ENCODE peak calls at places on chromosome 20, in five cellular contexts. S is right lobe of liver, W is DND-41, O is uterus, E is brain microvascular endothelial cell. B is an unnamed sample. For H3K36me3, the result is how much of the 10 kb centered on the place peaks cover.

GRCh38 chr20:47351643-47352331 is 4.7 kb downstream of the ZMYND8 start:
- DNase-seq in S (peak), W (no peak), O (no peak), E (no peak), B (no peak)

GRCh38 chr20:60484316-60484715 is 526.1 kb downstream of the CDH26 start:
- DNase-seq in S (no peak), W (no peak), O (no peak), E (no peak), B (no peak)

GRCh38 chr20:63065911-63066310 is 59.1 kb upstream of the BHLHE23 start:
- DNase-seq in S (peak), W (no peak), O (no peak), E (no peak), B (no peak)

GRCh38 chr20:46398963-46399362 is 7.5 kb downstream of the ELMO2 start:
- DNase-seq in S (no peak), W (no peak), O (no peak), E (no peak), B (no peak)

GRCh38 chr20:52279667-52280180 is 88.1 kb upstream of the ZFP64 start:
- DNase-seq in S (no peak), W (no peak), O (no peak), E (no peak), B (no peak)

GRCh38 chr20:59748555-59749292 is 144.4 kb downstream of the PHACTR3 start:
- DNase-seq in S (no peak), W (no peak), O (peak), E (no peak), B (peak)

GRCh38 chr20:47220161-47220582 is 136.3 kb downstream of the ZMYND8 start:
- DNase-seq in S (no peak), W (peak), O (no peak), E (no peak), B (no peak)

GRCh38 chr20:52761867-52762266 is 210.3 kb upstream of the TSHZ2 start:
- DNase-seq in S (no peak), W (no peak), O (no peak), E (no peak), B (no peak)

GRCh38 chr20:10171864-10172751 is 46.5 kb upstream of the SNAP25 start:
- DNase-seq in S (peak), W (no peak), O (no peak), E (peak), B (peak)

GRCh38 chr20:8854566-8854965 is 214.3 kb upstream of the PLCB4 start:
- DNase-seq in S (no peak), W (no peak), O (peak), E (peak), B (peak)

GRCh38 chr20:9059931-9060330 is 9.0 kb upstream of the PLCB4 start:
- DNase-seq in S (no peak), W (no peak), O (no peak), E (peak), B (no peak)

GRCh38 chr20:6685181-6685582 is 82.3 kb upstream of the BMP2 start:
- DNase-seq in S (no peak), W (no peak), O (no peak), E (peak), B (no peak)

GRCh38 chr20:32292548-32292947 is 15.1 kb downstream of the KIF3B start:
- DNase-seq in S (no peak), W (no peak), O (no peak), E (no peak), B (no peak)

GRCh38 chr20:15487030-15487429 is 1086.2 kb downstream of the KIF16B start:
- DNase-seq in S (no peak), W (no peak), O (no peak), E (peak), B (no peak)

GRCh38 chr20:7993703-7994102 is 25.9 kb downstream of the TMX4 start:
- DNase-seq in S (no peak), W (no peak), O (no peak), E (no peak), B (no peak)

GRCh38 chr20:59805266-59805665 is 128.2 kb downstream of the SYCP2 start:
- DNase-seq in S (no peak), W (no peak), O (no peak), E (no peak), B (no peak)

GRCh38 chr20:38217791-38218565 is 42.6 kb downstream of the KIAA1755 start:
- DNase-seq in S (no peak), W (no peak), O (peak), E (peak), B (peak)

GRCh38 chr20:63056236-63057132 is 49.7 kb upstream of the BHLHE23 start:
- DNase-seq in S (peak), W (peak), O (no peak), E (no peak), B (peak)

GRCh38 chr20:8389381-8390368 is 257.6 kb downstream of the PLCB1 start:
- DNase-seq in S (no peak), W (no peak), O (no peak), E (no peak), B (peak)

GRCh38 chr20:46070215-46070910 is 19.4 kb downstream of the NCOA5 start:
- DNase-seq in S (no peak), W (no peak), O (no peak), E (peak), B (no peak)

GRCh38 chr20:32215729-32216128 is 8.0 kb downstream of the POFUT1 start:
- DNase-seq in S (no peak), W (no peak), O (no peak), E (no peak), B (no peak)

GRCh38 chr20:52083627-52084232 is 107.8 kb downstream of the ZFP64 start:
- DNase-seq in S (no peak), W (peak), O (peak), E (peak), B (peak)

GRCh38 chr20:8756410-8756809 is 312.5 kb upstream of the PLCB4 start:
- DNase-seq in S (no peak), W (no peak), O (no peak), E (peak), B (peak)

GRCh38 chr20:8787090-8787489 is 281.8 kb upstream of the PLCB4 start:
- DNase-seq in S (no peak), W (no peak), O (no peak), E (no peak), B (no peak)

GRCh38 chr20:33945391-33946079 is 48.2 kb upstream of the RALY start:
- DNase-seq in S (no peak), W (no peak), O (no peak), E (peak), B (no peak)

GRCh38 chr20:45091366-45091765 is 9.6 kb downstream of the KCNS1 start:
- DNase-seq in S (no peak), W (no peak), O (no peak), E (no peak), B (no peak)

GRCh38 chr20:8293791-8294190 is 161.7 kb downstream of the PLCB1 start:
- DNase-seq in S (no peak), W (no peak), O (no peak), E (no peak), B (no peak)

GRCh38 chr20:58555078-58555765 is 40.0 kb upstream of the APCDD1L start:
- DNase-seq in S (no peak), W (no peak), O (no peak), E (peak), B (no peak)

GRCh38 chr20:58700823-58701222 is 8.2 kb downstream of the NPEPL1 start:
- DNase-seq in S (no peak), W (no peak), O (no peak), E (no peak), B (no peak)

GRCh38 chr20:39853664-39854063 is 835.4 kb downstream of the MAFB start:
- DNase-seq in S (no peak), W (no peak), O (no peak), E (peak), B (no peak)

GRCh38 chr20:5652626-5653573 is 97.3 kb upstream of the SHLD1 start:
- DNase-seq in S (no peak), W (no peak), O (no peak), E (peak), B (no peak)

GRCh38 chr20:44054118-44054517 is 132.9 kb downstream of the JPH2 start:
- DNase-seq in S (no peak), W (no peak), O (no peak), E (no peak), B (no peak)

GRCh38 chr20:62772994-62773858 is 23.0 kb upstream of the MRGBP start:
- DNase-seq in S (peak), W (no peak), O (no peak), E (no peak), B (peak)

GRCh38 chr20:62165762-62166399 is 16.9 kb upstream of the MTG2 start:
- DNase-seq in S (peak), W (no peak), O (no peak), E (no peak), B (no peak)

GRCh38 chr20:50044353-50044960 is 61.7 kb downstream of the SNAI1 start:
- DNase-seq in S (no peak), W (no peak), O (no peak), E (no peak), B (no peak)
- H3K27ac ChIP-seq in S (no peak), W (no peak), O (no peak), E (no peak), B (no peak)

GRCh38 chr20:25484224-25484846 is 76.9 kb downstream of the GINS1 start:
- DNase-seq in S (no peak), W (peak), O (no peak), E (no peak), B (no peak)
- TF ChIP-seq CTCF in S (no peak), W (peak), O (no peak), E (no peak), B (no peak)

DNA sequence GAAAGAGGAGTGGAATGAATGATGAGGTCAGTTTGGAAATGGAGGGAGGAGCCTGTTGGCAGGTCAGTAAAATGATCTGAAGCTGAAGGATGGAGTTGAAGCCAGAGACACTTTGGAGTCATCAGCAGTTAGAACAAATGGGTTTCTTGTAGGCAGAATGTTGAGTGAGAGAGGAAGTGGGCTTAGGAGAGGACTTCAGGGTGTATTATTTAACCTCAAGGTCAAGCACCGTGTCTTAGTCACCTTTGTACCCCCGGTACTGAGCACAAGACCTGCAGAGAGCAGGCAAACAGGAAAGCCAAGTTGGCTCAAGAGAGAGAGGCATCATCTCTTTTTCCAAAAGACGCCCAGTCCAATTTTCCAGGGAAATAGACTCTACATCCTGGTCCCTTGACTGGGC is 23.3 kb downstream of the C20orf173 start:
- DNase-seq in S (no peak), W (no peak), O (no peak), E (no peak), B (no peak)
- H3K36me3 ChIP-seq in S (under half), W (half or more), O (under half), E (half or more), B (under half)

GRCh38 chr20:19739351-19739750 is 18.7 kb upstream of the RIN2 start:
- DNase-seq in S (no peak), W (no peak), O (no peak), E (no peak), B (no peak)
- H3K27ac ChIP-seq in S (no peak), W (no peak), O (no peak), E (no peak), B (no peak)

DNA sequence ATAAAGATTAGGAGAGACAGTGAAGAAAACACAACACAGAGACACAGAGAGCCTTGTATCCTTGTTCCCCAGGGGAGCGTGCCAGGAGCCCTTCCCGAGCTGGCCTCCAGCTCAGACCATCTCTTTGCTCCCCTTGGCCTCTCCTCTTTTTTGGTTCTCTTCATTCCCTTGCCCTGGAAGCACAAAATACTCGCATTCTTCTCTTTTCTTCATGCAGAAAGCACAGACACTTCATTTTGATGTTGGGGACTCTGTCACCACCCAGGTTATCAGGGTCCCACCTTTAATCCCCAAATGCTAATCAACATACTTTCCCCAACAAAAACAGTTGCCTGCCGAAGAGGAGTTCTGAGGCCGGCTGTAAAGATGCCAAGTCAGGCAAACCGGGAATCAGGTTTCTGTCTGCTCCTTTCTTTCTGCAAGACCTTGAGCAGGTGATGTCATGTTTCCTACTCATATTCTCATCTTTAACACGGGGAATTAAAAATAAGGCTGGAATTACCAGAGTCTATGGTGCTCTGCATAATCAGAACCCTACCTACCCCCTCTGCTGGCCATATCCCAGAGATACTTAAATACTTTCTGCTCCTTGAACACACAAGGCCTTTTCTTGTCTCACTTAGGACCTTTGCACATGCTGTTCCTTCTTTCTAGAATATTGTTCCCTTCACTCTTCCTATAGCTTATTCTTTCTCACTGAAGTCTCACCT is 21.7 kb downstream of the TGM6 start:
- DNase-seq in S (no peak), W (no peak), O (no peak), E (peak), B (peak)
- TF ChIP-seq CTCF in S (peak), W (peak), O (no peak), E (peak), B (peak)

DNA sequence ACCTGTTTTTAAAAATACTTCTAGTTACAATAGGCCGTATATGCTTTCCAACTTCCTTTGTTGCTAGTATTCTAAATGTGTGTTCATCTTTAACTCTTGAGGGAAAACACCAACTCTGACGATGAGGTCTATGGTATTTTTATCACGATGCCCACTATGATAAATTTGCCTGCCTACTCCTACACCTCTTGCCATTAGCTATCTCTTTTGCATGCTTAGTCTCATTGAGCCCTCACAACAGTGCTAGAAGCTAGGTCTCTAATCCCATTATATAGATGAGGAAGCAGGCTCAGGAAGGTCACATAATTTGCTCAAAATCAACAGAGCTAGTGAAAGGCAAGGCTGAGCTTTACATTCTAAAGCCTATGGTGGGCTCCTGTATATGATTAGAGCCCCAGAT is 13.2 kb downstream of the AAR2 start:
- DNase-seq in S (no peak), W (no peak), O (no peak), E (no peak), B (no peak)
- H3K36me3 ChIP-seq in S (under half), W (half or more), O (under half), E (under half), B (under half)

GRCh38 chr20:1897965-1898464 is 2.8 kb downstream of the SIRPA start:
- DNase-seq in S (no peak), W (no peak), O (no peak), E (no peak), B (no peak)
- H3K27ac ChIP-seq in S (peak), W (no peak), O (peak), E (no peak), B (no peak)

GRCh38 chr20:57385940-57386339 is 5.3 kb upstream of the RBM38 start:
- DNase-seq in S (peak), W (no peak), O (no peak), E (no peak), B (no peak)
- TF ChIP-seq CTCF in S (no peak), W (no peak), O (no peak), E (no peak), B (no peak)

GRCh38 chr20:49122920-49123319 is 65.2 kb downstream of the STAU1 start:
- DNase-seq in S (no peak), W (no peak), O (no peak), E (no peak), B (no peak)

GRCh38 chr20:49123982-49124381 is 64.2 kb downstream of the STAU1 start:
- DNase-seq in S (no peak), W (no peak), O (no peak), E (no peak), B (no peak)

GRCh38 chr20:49118307-49118706 is 69.8 kb downstream of the STAU1 start:
- DNase-seq in S (no peak), W (no peak), O (no peak), E (no peak), B (no peak)

GRCh38 chr20:49115565-49115964 is 69.5 kb downstream of the CSE1L start:
- DNase-seq in S (no peak), W (no peak), O (no peak), E (peak), B (no peak)

GRCh38 chr20:49119972-49120371 is 68.2 kb downstream of the STAU1 start:
- DNase-seq in S (no peak), W (no peak), O (no peak), E (no peak), B (no peak)
- H3K36me3 ChIP-seq in S (half or more), W (half or more), O (under half), E (half or more), B (under half)

GRCh38 chr20:17589161-17589834 is 19.4 kb downstream of the DSTN start:
- DNase-seq in S (no peak), W (no peak), O (no peak), E (no peak), B (no peak)
- H3K27ac ChIP-seq in S (no peak), W (no peak), O (peak), E (no peak), B (no peak)

B was measured in body of pancreas.